ENCODE peak calls at places on chromosomes 5 and 9, in five cellular contexts. R is sigmoid colon, Y is anterior cingulate cortex, P is HEK293T, B is Right ventricle myocardium inferior. A is an unnamed sample.
A peak's percentile ranks its signal among the peaks of the same experiment; 100 is the strongest.

GRCh38 chr9:120926397-120926928 is at the start of gene TRAF1:
- DNase-seq in R (peak; percentile 61), Y (no peak), P (no peak), B (no peak), A (no peak)

GRCh38 chr5:23494558-23494957 is 12.9 kb upstream of the PRDM9 start:
- DNase-seq in R (no peak), Y (no peak), P (no peak), B (no peak), A (no peak)

GRCh38 chr5:109844695-109845094 is 155.0 kb downstream of the MAN2A1 start:
- DNase-seq in R (no peak), Y (no peak), P (no peak), B (no peak), A (peak; percentile 26)

GRCh38 chr5:43769576-43770352 is 166.8 kb downstream of the NNT start:
- DNase-seq in R (peak; percentile 87), Y (no peak), P (no peak), B (no peak), A (peak; percentile 63)

GRCh38 chr5:121949885-121950284 is 11.9 kb upstream of the SRFBP1 start:
- DNase-seq in R (no peak), Y (peak; percentile 54), P (peak; percentile 25), B (no peak), A (peak; percentile 67)

GRCh38 chr5:16880547-16880946 is 55.5 kb downstream of the MYO10 start:
- DNase-seq in R (no peak), Y (no peak), P (no peak), B (no peak), A (no peak)

GRCh38 chr9:137269231-137269772 is 8.2 kb upstream of the TOR4A start:
- DNase-seq in R (peak; percentile 79), Y (no peak), P (no peak), B (no peak), A (peak; percentile 55)

GRCh38 chr5:80406980-80407734 is 707 bp upstream of the ZFYVE16 start:
- DNase-seq in R (peak; percentile 75), Y (peak; percentile 57), P (no peak), B (peak; percentile 72), A (no peak)

GRCh38 chr5:159208508-159209437 is 580 bp downstream of the RNF145 start:
- DNase-seq in R (peak; percentile 70), Y (no peak), P (no peak), B (peak; percentile 72), A (peak; percentile 40)

GRCh38 chr5:134003957-134004625 is 684 bp downstream of the VDAC1 start:
- DNase-seq in R (peak; percentile 82), Y (peak; percentile 34), P (peak; percentile 39), B (peak; percentile 86), A (peak; percentile 62)

GRCh38 chr5:150153957-150154617 is 1.6 kb downstream of the PDGFRB start:
- DNase-seq in R (no peak), Y (no peak), P (no peak), B (no peak), A (peak; percentile 55)

GRCh38 chr5:7849531-7850240 is 1.2 kb downstream of the CFAP90 start:
- DNase-seq in R (no peak), Y (no peak), P (no peak), B (no peak), A (no peak)

GRCh38 chr9:92141144-92142129 is 26.2 kb upstream of the SPTLC1 start:
- DNase-seq in R (peak; percentile 68), Y (no peak), P (no peak), B (peak; percentile 50), A (peak; percentile 26)

GRCh38 chr5:174301848-174302625 is 256.5 kb downstream of the NSG2 start:
- DNase-seq in R (no peak), Y (no peak), P (no peak), B (no peak), A (no peak)

GRCh38 chr9:26437056-26437711 is 455.4 kb downstream of the CAAP1 start:
- DNase-seq in R (no peak), Y (peak; percentile 66), P (no peak), B (no peak), A (no peak)

GRCh38 chr9:82260691-82261090 is 272.1 kb downstream of the SPATA31D1 start:
- DNase-seq in R (no peak), Y (no peak), P (no peak), B (no peak), A (no peak)

GRCh38 chr9:97506787-97507186 is 5.3 kb downstream of the TMOD1 start:
- DNase-seq in R (no peak), Y (no peak), P (no peak), B (no peak), A (no peak)

GRCh38 chr5:111998871-111999270 is 241.9 kb upstream of the NREP start:
- DNase-seq in R (no peak), Y (no peak), P (no peak), B (no peak), A (no peak)

GRCh38 chr9:2290382-2290781 is 275.2 kb downstream of the SMARCA2 start:
- DNase-seq in R (no peak), Y (no peak), P (no peak), B (no peak), A (no peak)

GRCh38 chr9:5715548-5716127 is 86.7 kb downstream of the RIC1 start:
- DNase-seq in R (no peak), Y (no peak), P (no peak), B (no peak), A (no peak)

GRCh38 chr5:123035950-123036390 is 555 bp downstream of the PPIC start:
- DNase-seq in R (peak; percentile 83), Y (no peak), P (peak; percentile 59), B (peak; percentile 68), A (peak; percentile 40)

GRCh38 chr5:180553530-180553929 is 37.8 kb downstream of the SCGB3A1 start:
- DNase-seq in R (no peak), Y (no peak), P (no peak), B (no peak), A (no peak)

GRCh38 chr5:138789771-138790242 is 36.6 kb downstream of the CTNNA1 start:
- DNase-seq in R (no peak), Y (no peak), P (peak; percentile 61), B (no peak), A (peak; percentile 44)

GRCh38 chr9:136564379-136564988 is 18.6 kb upstream of the NOTCH1 start:
- DNase-seq in R (peak; percentile 91), Y (no peak), P (no peak), B (peak; percentile 94), A (peak; percentile 81)

GRCh38 chr5:176578391-176578808 is 29.3 kb downstream of the CDHR2 start:
- DNase-seq in R (no peak), Y (no peak), P (peak; percentile 83), B (peak; percentile 65), A (peak; percentile 48)

A was measured in AG08395.